ENCODE peak calls at places on chromosomes 1 and 21, in five cellular contexts. Y, J, K, X and Q are unnamed samples.
A peak's percentile ranks its signal among the peaks of the same experiment; 100 is the strongest.

GRCh38 chr1:16393255-16394177 is 26.5 kb downstream of the SZRD1 start:
- DNase-seq in Y (no peak), J (no peak), K (no peak), X (no peak), Q (no peak)

GRCh38 chr1:88276158-88276557 is 407.9 kb upstream of the PKN2 start:
- DNase-seq in Y (no peak), J (no peak), K (peak; percentile 79), X (no peak), Q (peak; percentile 25)

GRCh38 chr1:182604835-182605164 is 611 bp upstream of the RGS16 start:
- DNase-seq in Y (no peak), J (no peak), K (no peak), X (no peak), Q (no peak)

GRCh38 chr1:60133848-60134247 is 60.3 kb upstream of the C1orf87 start:
- DNase-seq in Y (no peak), J (no peak), K (no peak), X (no peak), Q (no peak)

GRCh38 chr1:151327903-151328674 is 873 bp upstream of the PI4KB start:
- DNase-seq in Y (peak; percentile 27), J (no peak), K (no peak), X (no peak), Q (no peak)

GRCh38 chr1:78297828-78298227 is 192.9 kb upstream of the PTGFR start:
- DNase-seq in Y (no peak), J (no peak), K (no peak), X (no peak), Q (no peak)

GRCh38 chr1:7224644-7225043 is 439.4 kb downstream of the CAMTA1 start:
- DNase-seq in Y (no peak), J (no peak), K (peak; percentile 5), X (no peak), Q (no peak)

GRCh38 chr1:31467005-31467674 is 54.1 kb downstream of the SERINC2 start:
- DNase-seq in Y (no peak), J (no peak), K (peak; percentile 10), X (no peak), Q (no peak)

GRCh38 chr1:152411144-152411543 is 2.9 kb downstream of the CRNN start:
- DNase-seq in Y (peak; percentile 29), J (no peak), K (no peak), X (no peak), Q (no peak)

GRCh38 chr1:43849670-43850069 is 83.9 kb upstream of the ARTN start:
- DNase-seq in Y (no peak), J (no peak), K (no peak), X (no peak), Q (no peak)
- H3K4me1 ChIP-seq in Y (peaks cover 6% of the 10 kb centered on the region), J (peaks cover 18% of the 10 kb centered on the region), K (peaks cover 23% of the 10 kb centered on the region), X (peaks cover 10% of the 10 kb centered on the region), Q (peaks cover 12% of the 10 kb centered on the region)

GRCh38 chr1:8886589-8886988 is 8.1 kb upstream of the ENO1 start:
- DNase-seq in Y (no peak), J (no peak), K (no peak), X (no peak), Q (no peak)

GRCh38 chr1:8891405-8891804 is 12.9 kb upstream of the ENO1 start:
- DNase-seq in Y (no peak), J (no peak), K (no peak), X (no peak), Q (no peak)

GRCh38 chr1:8889103-8889846 is 10.8 kb upstream of the ENO1 start:
- DNase-seq in Y (no peak), J (peak; percentile 64), K (no peak), X (no peak), Q (no peak)

GRCh38 chr1:8892026-8892425 is 13.5 kb upstream of the ENO1 start:
- DNase-seq in Y (no peak), J (no peak), K (no peak), X (no peak), Q (no peak)

DNA sequence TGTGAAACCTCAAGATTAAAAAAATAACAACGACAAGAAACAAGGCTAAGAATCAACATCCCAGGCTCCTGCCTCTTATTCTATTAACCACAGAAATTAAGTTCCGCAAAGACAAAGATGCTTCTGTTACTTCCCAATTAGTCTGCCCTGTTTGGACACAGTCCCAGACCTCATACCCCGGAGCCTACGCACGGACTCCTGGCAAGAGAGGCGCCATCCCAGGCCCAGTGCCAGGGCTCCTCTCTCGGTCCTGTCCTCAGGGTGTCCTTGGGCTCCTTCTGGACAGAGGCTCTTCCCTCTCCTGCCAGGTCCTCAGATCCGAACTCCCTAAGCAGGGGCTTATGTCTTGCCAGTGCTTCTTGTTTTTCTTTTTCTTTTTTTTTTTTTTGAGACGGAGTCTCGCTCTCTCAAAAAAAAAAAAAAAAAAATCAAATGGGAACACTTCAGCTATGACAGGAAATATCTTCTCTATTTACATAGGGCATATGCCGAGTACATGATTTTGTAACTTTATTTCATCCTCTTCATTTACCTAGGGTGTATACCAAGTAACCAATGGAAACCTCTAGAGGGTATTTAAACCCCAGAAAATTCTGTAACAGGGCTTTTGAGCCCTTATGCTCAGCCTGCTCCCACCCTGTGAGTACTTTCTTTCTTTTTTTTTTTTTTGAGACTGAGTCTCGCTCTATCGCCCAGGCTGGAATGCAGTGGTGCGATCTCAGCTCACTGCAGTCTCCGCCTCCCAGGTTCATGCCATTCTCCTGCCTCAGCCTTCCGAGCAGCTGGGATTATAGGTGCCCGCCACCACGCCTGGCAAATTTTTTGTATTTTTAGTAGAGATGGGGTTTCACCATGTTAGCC is 11.7 kb upstream of the ENO1 start:
- DNase-seq in Y (peak; percentile 57), J (peak; percentile 75), K (peak; percentile 83), X (no peak), Q (no peak)
- H3K27ac ChIP-seq in Y (no peak overlapping the region), J (peak overlapping the region; percentile 62), K (peak overlapping the region; percentile 27), X (no peak overlapping the region), Q (no peak overlapping the region)

GRCh38 chr21:43950936-43951335 is 61.2 kb upstream of the TRAPPC10 start:
- DNase-seq in Y (no peak), J (no peak), K (no peak), X (no peak), Q (no peak)

GRCh38 chr21:43949499-43950208 is 62.5 kb upstream of the TRAPPC10 start:
- DNase-seq in Y (no peak), J (no peak), K (no peak), X (no peak), Q (no peak)

GRCh38 chr21:43951911-43952703 is 60.0 kb upstream of the TRAPPC10 start:
- DNase-seq in Y (no peak), J (no peak), K (no peak), X (no peak), Q (no peak)

GRCh38 chr21:43950481-43950880 is 61.6 kb upstream of the TRAPPC10 start:
- DNase-seq in Y (no peak), J (no peak), K (no peak), X (no peak), Q (no peak)

GRCh38 chr21:43948740-43949498 is 63.2 kb upstream of the TRAPPC10 start:
- DNase-seq in Y (no peak), J (no peak), K (no peak), X (no peak), Q (no peak)
- H3K4me1 ChIP-seq in Y (no peaks in the 10 kb centered on the region), J (peaks cover 8% of the 10 kb centered on the region), K (no peaks in the 10 kb centered on the region), X (peaks cover 17% of the 10 kb centered on the region), Q (no peaks in the 10 kb centered on the region)

DNA sequence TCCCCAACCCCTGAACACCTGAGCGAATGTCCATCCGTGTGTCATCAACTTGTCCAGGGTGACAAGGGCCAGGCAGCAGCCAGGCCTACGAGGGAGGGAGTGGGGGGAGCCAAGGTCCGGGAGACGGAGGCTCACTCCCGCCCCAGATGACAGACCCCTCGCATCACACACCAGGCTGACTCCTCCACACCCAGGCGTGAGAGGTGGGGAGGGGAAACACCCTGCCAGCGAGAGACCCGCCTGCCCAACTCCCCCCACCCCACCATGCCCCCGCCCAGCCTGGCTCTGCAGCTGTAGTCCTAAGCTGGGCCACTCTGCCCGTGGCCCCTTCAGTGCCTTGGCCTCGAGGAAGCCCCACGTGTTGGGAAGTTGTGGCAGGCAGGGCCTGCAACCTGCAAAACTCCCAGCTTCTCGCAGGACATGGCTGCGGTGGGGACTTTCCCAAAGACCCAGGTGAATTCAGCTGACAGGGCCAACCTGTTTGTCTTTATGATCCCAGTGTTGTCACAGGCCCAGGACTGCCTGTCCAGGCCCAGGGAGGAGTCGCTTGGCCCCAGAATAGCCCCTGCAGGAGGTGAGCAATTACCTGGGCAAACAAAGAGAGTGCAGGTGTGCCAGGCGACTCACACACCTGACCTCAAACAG is 62.9 kb downstream of the RIPK4 start:
- DNase-seq in Y (peak; percentile 69), J (no peak), K (peak; percentile 98), X (no peak), Q (no peak)
- H3K27ac ChIP-seq in Y (peak overlapping the region; percentile 26), J (no peak overlapping the region), K (peak overlapping the region; percentile 97), X (no peak overlapping the region), Q (no peak overlapping the region)

GRCh38 chr1:211352465-211352864 is 25.8 kb downstream of the TRAF5 start:
- DNase-seq in Y (no peak), J (no peak), K (no peak), X (no peak), Q (no peak)
- H3K4me1 ChIP-seq in Y (peaks cover 4% of the 10 kb centered on the region), J (peaks cover 7% of the 10 kb centered on the region), K (no peaks in the 10 kb centered on the region), X (peaks cover 46% of the 10 kb centered on the region), Q (no peaks in the 10 kb centered on the region)

GRCh38 chr1:226696552-226696951 is 42.5 kb downstream of the ITPKB start:
- DNase-seq in Y (no peak), J (no peak), K (no peak), X (no peak), Q (no peak)

GRCh38 chr1:226697608-226698544 is 41.2 kb downstream of the ITPKB start:
- DNase-seq in Y (no peak), J (no peak), K (peak; percentile 38), X (no peak), Q (no peak)

GRCh38 chr1:226697151-226697575 is 41.9 kb downstream of the ITPKB start:
- DNase-seq in Y (no peak), J (no peak), K (peak; percentile 97), X (peak; percentile 49), Q (peak; percentile 64)

GRCh38 chr1:226692868-226693267 is 46.2 kb downstream of the ITPKB start:
- DNase-seq in Y (no peak), J (no peak), K (no peak), X (no peak), Q (no peak)

DNA sequence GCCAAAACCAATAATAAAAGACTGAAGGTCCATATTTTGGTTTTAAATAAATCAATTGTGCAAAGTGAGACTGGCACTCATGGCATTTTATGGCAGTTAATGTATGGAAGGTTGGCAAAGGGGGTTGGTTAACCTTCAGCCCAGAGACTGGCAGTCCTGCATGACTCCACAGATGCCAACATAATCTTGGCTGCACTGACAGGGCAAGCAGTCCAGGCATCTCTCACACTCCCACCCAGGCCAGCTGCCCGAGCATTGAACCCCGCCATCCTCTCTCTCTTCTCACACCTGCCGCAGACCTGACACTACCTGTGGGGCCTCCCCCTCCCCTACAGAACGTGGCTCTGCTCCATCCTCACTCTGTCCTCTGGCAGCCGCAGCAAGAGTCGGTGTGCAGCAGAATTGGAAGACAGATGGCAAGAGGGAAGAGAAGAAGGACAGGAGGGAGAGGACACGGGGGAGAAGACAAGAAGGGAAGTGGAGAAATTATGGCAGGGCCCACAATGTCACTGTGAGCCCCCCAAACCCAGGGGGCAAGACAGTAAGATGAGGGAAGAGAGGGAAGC is 43.7 kb downstream of the ITPKB start:
- DNase-seq in Y (no peak), J (no peak), K (no peak), X (no peak), Q (no peak)
- H3K27ac ChIP-seq in Y (no peak overlapping the region), J (no peak overlapping the region), K (no peak overlapping the region), X (no peak overlapping the region), Q (no peak overlapping the region)

GRCh38 chr1:223720987-223721591 is 8.8 kb downstream of the CAPN2 start:
- DNase-seq in Y (peak; percentile 54), J (no peak), K (peak; percentile 74), X (no peak), Q (peak; percentile 24)
- H3K4me1 ChIP-seq in Y (peaks cover 20% of the 10 kb centered on the region), J (peaks cover 97% of the 10 kb centered on the region), K (peaks cover 81% of the 10 kb centered on the region), X (peaks cover 49% of the 10 kb centered on the region), Q (peaks cover 40% of the 10 kb centered on the region)

GRCh38 chr1:228373681-228374571 is 32.7 kb downstream of the TRIM11 start:
- DNase-seq in Y (no peak), J (peak; percentile 45), K (no peak), X (peak; percentile 15), Q (no peak)
- H3K27ac ChIP-seq in Y (no peak overlapping the region), J (peak overlapping the region; percentile 24), K (no peak overlapping the region), X (no peak overlapping the region), Q (no peak overlapping the region)